ENCODE peak calls at places on chromosomes 12 and 14, in eight cellular contexts. Y, D, P, O, N, L, Z and W are unnamed samples.

GRCh38 chr12:27221625-27222387 is 22.3 kb upstream of the STK38L start:
- DNase-seq in Z (no peak), L (no peak), P (no peak), N (no peak), Y (no peak), D (no peak), O (no peak), W (no peak)

GRCh38 chr14:54040851-54041250 is 84.2 kb upstream of the BMP4 start:
- DNase-seq in O (no peak), Y (no peak), L (no peak), D (no peak), P (no peak), N (no peak), Z (peak; percentile 82), W (no peak)

GRCh38 chr14:68824207-68824516 is 31.3 kb upstream of the ZFP36L1 start:
- DNase-seq in P (no peak), N (no peak), Z (no peak), O (no peak), Y (no peak), L (no peak), D (no peak), W (no peak)

GRCh38 chr12:132600048-132601032 is 10.0 kb downstream of the LRCOL1 start:
- DNase-seq in P (no peak), Y (peak; percentile 73), N (no peak), D (peak; percentile 84), Z (peak; percentile 66), L (peak; percentile 93), O (no peak), W (peak; percentile 75)

GRCh38 chr12:21828779-21829178 is 54.3 kb upstream of the KCNJ8 start:
- DNase-seq in D (no peak), L (no peak), P (no peak), O (no peak), Z (no peak), N (no peak), Y (peak; percentile 17), W (no peak)

GRCh38 chr14:90697577-90698206 is 118.5 kb downstream of the TTC7B start:
- DNase-seq in N (peak; percentile 40), D (peak; percentile 87), Y (peak; percentile 87), O (peak; percentile 88), P (peak; percentile 48), L (peak; percentile 92), Z (peak; percentile 70), W (peak; percentile 62)

GRCh38 chr12:51941011-51941561 is 10.4 kb upstream of the ACVR1B start:
- DNase-seq in Y (no peak), Z (no peak), P (no peak), N (no peak), D (no peak), O (peak; percentile 56), L (peak; percentile 55), W (no peak)

GRCh38 chr14:42192659-42193425 is 586.2 kb downstream of the LRFN5 start:
- DNase-seq in Z (peak; percentile 91), D (no peak), Y (no peak), O (no peak), N (no peak), P (no peak), L (peak; percentile 1), W (peak; percentile 62)

GRCh38 chr12:10537721-10538120 is 32.0 kb downstream of the EIF2S3B start:
- DNase-seq in Z (no peak), D (no peak), L (no peak), O (no peak), Y (no peak), P (no peak), N (no peak), W (no peak)

GRCh38 chr14:104894331-104895206 is 29.5 kb downstream of the CEP170B start:
- DNase-seq in D (peak; percentile 66), Y (peak; percentile 14), O (peak; percentile 65), Z (no peak), P (no peak), N (no peak), L (no peak), W (no peak)

GRCh38 chr12:356276-356988 is 32.7 kb downstream of the KDM5A start:
- DNase-seq in Z (peak; percentile 74), L (no peak), D (no peak), O (no peak), P (no peak), N (no peak), Y (no peak), W (no peak)

GRCh38 chr14:22184157-22185025 is 404.6 kb downstream of the DAD1 start:
- DNase-seq in N (no peak), Z (peak; percentile 53), P (no peak), L (no peak), Y (no peak), O (no peak), D (no peak), W (peak; percentile 30)

GRCh38 chr12:108930155-108930554 is 50.3 kb downstream of the DAO start:
- DNase-seq in Z (no peak), L (no peak), O (no peak), Y (no peak), P (no peak), N (no peak), D (no peak), W (no peak)

GRCh38 chr12:115998119-115998633 is 279.3 kb downstream of the MED13L start:
- DNase-seq in P (no peak), L (peak; percentile 69), O (no peak), Y (no peak), Z (peak; percentile 51), N (no peak), D (no peak), W (no peak)

GRCh38 chr12:52006726-52007157 is at the start of gene TAMALIN:
- DNase-seq in L (peak; percentile 83), Y (peak; percentile 79), N (no peak), P (peak; percentile 78), Z (peak; percentile 53), D (peak; percentile 83), O (no peak), W (peak; percentile 36)

GRCh38 chr14:94056579-94057308 is 24.3 kb downstream of the DDX24 start:
- DNase-seq in N (no peak), O (peak; percentile 21), Z (peak; percentile 19), Y (no peak), D (no peak), L (peak; percentile 54), P (no peak), W (no peak)

GRCh38 chr14:51298895-51299294 is 58.8 kb downstream of the TMX1 start:
- DNase-seq in L (no peak), P (no peak), N (no peak), Y (no peak), O (no peak), D (no peak), Z (peak; percentile 37), W (no peak)

GRCh38 chr14:98926151-98926550 is 345.8 kb downstream of the BCL11B start:
- DNase-seq in P (no peak), Y (no peak), Z (no peak), O (no peak), D (no peak), L (no peak), N (no peak), W (no peak)

GRCh38 chr12:59115526-59115925 is 195.2 kb upstream of the LRIG3 start:
- DNase-seq in Z (peak; percentile 56), Y (no peak), L (no peak), O (no peak), N (no peak), P (no peak), D (no peak), W (peak; percentile 44)

GRCh38 chr12:106669216-106669615 is 86.4 kb downstream of the RFX4 start:
- DNase-seq in Z (no peak), D (no peak), P (no peak), N (no peak), L (no peak), Y (no peak), O (no peak), W (no peak)

GRCh38 chr14:104344815-104345214 is 206.4 kb downstream of the KIF26A start:
- DNase-seq in N (no peak), O (no peak), D (no peak), Y (no peak), P (no peak), L (no peak), Z (no peak), W (no peak)

GRCh38 chr14:101495827-101496778 is 65.2 kb upstream of the DIO3 start:
- DNase-seq in Z (no peak), L (peak; percentile 70), Y (peak; percentile 4), P (no peak), D (peak; percentile 43), O (peak; percentile 46), N (no peak), W (no peak)

GRCh38 chr12:112252184-112252583 is 126.8 kb downstream of the TRAFD1 start:
- DNase-seq in Y (no peak), L (no peak), Z (peak; percentile 53), P (no peak), N (no peak), D (no peak), O (no peak), W (no peak)

GRCh38 chr14:104994988-104995387 is 9.4 kb downstream of the CLBA1 start:
- DNase-seq in D (no peak), N (no peak), Y (no peak), Z (no peak), L (no peak), O (no peak), P (no peak), W (no peak)

GRCh38 chr14:64951724-64952123 is 9.2 kb upstream of the GPX2 start:
- DNase-seq in P (no peak), Z (no peak), N (no peak), Y (no peak), O (no peak), L (no peak), D (no peak), W (no peak)

GRCh38 chr12:53468286-53468685 is 16.4 kb downstream of the PCBP2 start:
- DNase-seq in D (no peak), O (no peak), Z (no peak), L (no peak), Y (no peak), P (no peak), N (no peak), W (no peak)

GRCh38 chr12:44930972-44931600 is 55.0 kb upstream of the NELL2 start:
- DNase-seq in O (no peak), N (no peak), D (no peak), Y (no peak), L (peak; percentile 77), Z (peak; percentile 49), P (no peak), W (no peak)

GRCh38 chr12:75820848-75821578 is 210.6 kb downstream of the PHLDA1 start:
- DNase-seq in Z (peak; percentile 96), P (no peak), L (peak; percentile 62), N (peak; percentile 60), O (no peak), D (no peak), Y (peak; percentile 16), W (peak; percentile 90)

GRCh38 chr14:104473244-104473565 is 106.4 kb upstream of the C14orf180 start:
- DNase-seq in L (peak; percentile 24), P (no peak), N (no peak), D (no peak), Z (no peak), O (no peak), Y (no peak), W (no peak)

GRCh38 chr12:114916124-114916523 is 232.1 kb upstream of the TBX3 start:
- DNase-seq in L (no peak), P (no peak), N (no peak), O (no peak), Y (no peak), Z (peak; percentile 73), D (no peak), W (peak; percentile 95)

GRCh38 chr14:98548071-98548686 is 723.8 kb downstream of the BCL11B start:
- DNase-seq in Y (no peak), P (no peak), L (no peak), O (no peak), Z (no peak), N (no peak), D (no peak), W (no peak)